ENCODE peak calls at places on chromosomes 3 and 15, in four cellular contexts. C is right cardiac atrium, W is AML-193, I is WERI-Rb-1. B is an unnamed sample.

GRCh38 chr15:70469182-70469581 is 294.2 kb downstream of the UACA start:
- DNase-seq in I (no peak), W (no peak), C (no peak), B (no peak)

GRCh38 chr3:107428051-107428858 is 51.0 kb downstream of the CCDC54 start:
- DNase-seq in W (no peak), I (no peak), C (no peak), B (no peak)

GRCh38 chr3:21487520-21487919 is 263.5 kb downstream of the ZNF385D start:
- DNase-seq in W (no peak), C (no peak), I (no peak), B (no peak)

GRCh38 chr3:153343988-153344782 is 182.2 kb downstream of the RAP2B start:
- DNase-seq in W (no peak), I (no peak), C (no peak), B (no peak)

GRCh38 chr15:24916305-24917009 is 38.3 kb upstream of the SNRPN start:
- DNase-seq in W (no peak), C (no peak), I (no peak), B (no peak)

GRCh38 chr15:57406040-57406772 is 29.9 kb downstream of the CGNL1 start:
- DNase-seq in W (no peak), I (peak; percentile 90), C (no peak), B (no peak)

GRCh38 chr3:197528190-197528589 is 27.6 kb downstream of the BDH1 start:
- DNase-seq in C (no peak), I (no peak), W (no peak), B (no peak)

GRCh38 chr3:123374016-123374415 is 74.9 kb downstream of the ADCY5 start:
- DNase-seq in I (no peak), C (no peak), W (no peak), B (no peak)

GRCh38 chr15:69272139-69272538 is 26.6 kb upstream of the PAQR5 start:
- DNase-seq in W (no peak), I (no peak), C (no peak), B (no peak)

GRCh38 chr3:115517457-115518050 is 105.8 kb upstream of the GAP43 start:
- DNase-seq in W (no peak), I (no peak), C (no peak), B (no peak)

GRCh38 chr3:106206165-106206564 is 337.4 kb upstream of the CBLB start:
- DNase-seq in W (peak; percentile 70), I (no peak), C (no peak), B (no peak)

GRCh38 chr3:195258449-195259145 is 12.4 kb downstream of the XXYLT1 start:
- DNase-seq in C (no peak), I (peak; percentile 36), W (no peak), B (no peak)

GRCh38 chr3:31364188-31364587 is 168.5 kb upstream of the STT3B start:
- DNase-seq in W (no peak), C (no peak), I (no peak), B (no peak)

GRCh38 chr15:69604050-69604378 is 151.4 kb downstream of the RPLP1 start:
- DNase-seq in C (no peak), W (no peak), I (peak; percentile 43), B (no peak)

GRCh38 chr15:57510647-57511046 is 81.1 kb upstream of the MYZAP start:
- DNase-seq in I (no peak), C (peak; percentile 83), W (no peak), B (no peak)

GRCh38 chr3:43194490-43195115 is 88.7 kb upstream of the POMGNT2 start:
- DNase-seq in C (no peak), W (no peak), I (no peak), B (no peak)

GRCh38 chr3:175716451-175716850 is 857.3 kb downstream of the NAALADL2 start:
- DNase-seq in C (no peak), I (no peak), W (no peak), B (no peak)

GRCh38 chr3:156183396-156183795 is 63.0 kb downstream of the KCNAB1 start:
- DNase-seq in W (no peak), C (no peak), I (no peak), B (no peak)

GRCh38 chr15:34280193-34280592 is 55.4 kb downstream of the EMC4 start:
- DNase-seq in W (no peak), I (no peak), C (no peak), B (no peak)

GRCh38 chr3:131421301-131421700 is 39.7 kb downstream of the NUDT16 start:
- DNase-seq in C (no peak), W (no peak), I (no peak), B (no peak)

GRCh38 chr15:68730491-68731317 is 90.0 kb downstream of the ANP32A start:
- DNase-seq in W (peak; percentile 5), I (peak; percentile 60), C (peak; percentile 46), B (peak; percentile 59)

GRCh38 chr15:52153900-52154895 is 37.0 kb downstream of the GNB5 start:
- DNase-seq in C (no peak), W (no peak), I (no peak), B (no peak)

GRCh38 chr3:46612324-46612723 is at the start of gene FAM240A:
- DNase-seq in C (peak; percentile 60), I (no peak), W (no peak), B (no peak)

GRCh38 chr3:184315871-184316661 is 1.7 kb downstream of the EIF4G1 start:
- DNase-seq in C (no peak), I (no peak), W (no peak), B (no peak)

GRCh38 chr15:42408178-42408577 is 48.9 kb downstream of the CAPN3 start:
- DNase-seq in I (no peak), C (no peak), W (no peak), B (no peak)

GRCh38 chr3:114214542-114215341 is 22.6 kb downstream of the ZNF80 start:
- DNase-seq in I (no peak), C (no peak), W (no peak), B (no peak)

GRCh38 chr15:89136818-89137772 is 48.8 kb downstream of the ABHD2 start:
- DNase-seq in W (no peak), C (peak; percentile 38), I (no peak), B (no peak)

GRCh38 chr3:111956995-111957736 is 21.7 kb upstream of the ABHD10 start:
- DNase-seq in W (no peak), I (no peak), C (no peak), B (no peak)

GRCh38 chr3:48064292-48064829 is 48.1 kb upstream of the MAP4 start:
- DNase-seq in I (no peak), W (no peak), C (no peak), B (no peak)

GRCh38 chr3:55622733-55623132 is 135.6 kb upstream of the WNT5A start:
- DNase-seq in C (no peak), W (no peak), I (no peak), B (no peak)

GRCh38 chr3:68088216-68088615 is 433.8 kb upstream of the SUCLG2 start:
- DNase-seq in I (no peak), W (no peak), C (no peak), B (no peak)

GRCh38 chr3:31300802-31301443 is 231.8 kb upstream of the STT3B start:
- DNase-seq in I (no peak), C (no peak), W (no peak), B (no peak)

B was measured in D341Med.